ENCODE peak calls at places on chromosomes 7 and 10, in seven cellular contexts. C is MM.1S, M is thoracic aorta, F is A549, Z is endothelial cell of umbilical vein, V is left ventricle myocardium inferior, E is kidney epithelial cell. D is an unnamed sample.
A peak's percentile ranks its signal among the peaks of the same experiment; 100 is the strongest.

GRCh38 chr7:41189866-41190265 is 513.0 kb downstream of the INHBA start:
- DNase-seq in C (no peak), F (peak; percentile 46), M (no peak), Z (peak; percentile 97), E (peak; percentile 94), V (no peak), D (peak; percentile 58)

GRCh38 chr7:25611196-25611595 is 382.9 kb upstream of the NPVF start:
- DNase-seq in E (no peak), V (no peak), M (no peak), C (no peak), Z (no peak), F (no peak), D (no peak)

GRCh38 chr7:25940086-25940906 is 211.7 kb upstream of the NFE2L3 start:
- DNase-seq in C (no peak), Z (no peak), M (no peak), E (no peak), F (no peak), V (no peak), D (no peak)

GRCh38 chr7:149125189-149125863 is 798 bp downstream of the ZNF425 start:
- DNase-seq in C (peak; percentile 26), E (no peak), F (no peak), V (no peak), Z (no peak), M (no peak), D (no peak)

GRCh38 chr7:45197461-45197860 is 39.9 kb downstream of the RAMP3 start:
- DNase-seq in Z (no peak), C (no peak), E (no peak), F (no peak), M (no peak), V (no peak), D (no peak)

GRCh38 chr7:107201795-107202450 is 33.1 kb downstream of the HBP1 start:
- DNase-seq in E (no peak), F (peak; percentile 51), Z (peak; percentile 42), M (no peak), V (peak; percentile 60), C (peak; percentile 60), D (no peak)

GRCh38 chr7:63047061-63047460 is 951.6 kb upstream of the ZNF722 start:
- DNase-seq in Z (no peak), E (no peak), M (no peak), V (no peak), F (no peak), C (no peak), D (no peak)

GRCh38 chr7:18754766-18755165 is 259.2 kb downstream of the HDAC9 start:
- DNase-seq in E (no peak), C (no peak), V (no peak), Z (peak; percentile 6), F (no peak), M (no peak), D (no peak)

GRCh38 chr10:103626178-103626577 is 132.7 kb downstream of the NEURL1 start:
- DNase-seq in E (no peak), F (no peak), C (no peak), M (peak; percentile 21), V (no peak), Z (no peak), D (no peak)

GRCh38 chr10:60914676-60915075 is 29.3 kb downstream of the RHOBTB1 start:
- DNase-seq in M (no peak), F (no peak), E (no peak), V (no peak), Z (peak; percentile 39), C (no peak), D (peak; percentile 98)

GRCh38 chr7:98802088-98802780 is 67.6 kb downstream of the TMEM130 start:
- DNase-seq in M (peak; percentile 85), E (peak; percentile 35), V (peak; percentile 19), C (peak; percentile 54), Z (no peak), F (peak; percentile 49), D (no peak)

GRCh38 chr7:1899201-1899600 is 229.1 kb downstream of the ELFN1 start:
- DNase-seq in C (no peak), M (no peak), E (no peak), V (no peak), Z (no peak), F (no peak), D (no peak)

GRCh38 chr7:67502929-67503328 is 506.3 kb downstream of the TYW1 start:
- DNase-seq in C (no peak), V (no peak), F (no peak), Z (no peak), E (no peak), M (no peak), D (no peak)

GRCh38 chr7:74320645-74321178 is 31.5 kb downstream of the CLIP2 start:
- DNase-seq in Z (no peak), C (no peak), V (no peak), E (no peak), M (no peak), F (no peak), D (no peak)

GRCh38 chr10:123995461-123996131 is 97.8 kb downstream of the CHST15 start:
- DNase-seq in M (no peak), F (peak; percentile 79), C (peak; percentile 77), Z (peak; percentile 31), V (peak; percentile 31), E (peak; percentile 66), D (peak; percentile 80)

GRCh38 chr10:120580651-120581259 is 123.7 kb downstream of the PLPP4 start:
- DNase-seq in Z (peak; percentile 26), C (no peak), V (no peak), M (no peak), F (peak; percentile 3), E (peak; percentile 26), D (no peak)

GRCh38 chr7:130224210-130224609 is 16.6 kb downstream of the SSMEM1 start:
- DNase-seq in Z (no peak), M (no peak), E (no peak), V (no peak), F (no peak), C (no peak), D (no peak)

GRCh38 chr7:129225931-129226572 is 1.2 kb downstream of the AHCYL2 start:
- DNase-seq in M (no peak), Z (no peak), C (no peak), E (no peak), V (no peak), F (no peak), D (no peak)

GRCh38 chr7:98291717-98292116 is 10.2 kb downstream of the BRI3 start:
- DNase-seq in Z (no peak), C (no peak), V (no peak), M (no peak), E (no peak), F (no peak), D (no peak)

GRCh38 chr7:158564648-158565005 is 23.0 kb downstream of the PTPRN2 start:
- DNase-seq in C (no peak), E (no peak), V (no peak), M (no peak), Z (no peak), F (no peak), D (no peak)

GRCh38 chr10:56633876-56634452 is 272.9 kb upstream of the ZWINT start:
- DNase-seq in M (no peak), E (no peak), F (no peak), V (no peak), Z (no peak), C (peak; percentile 80), D (no peak)

GRCh38 chr10:117741524-117741923 is 199.0 kb downstream of the EMX2 start:
- DNase-seq in F (no peak), V (no peak), M (no peak), C (no peak), Z (no peak), E (no peak), D (no peak)
- TF ChIP-seq CTCF in F (no peak), V (no peak), M (no peak), C (peak; percentile 17), Z (no peak), E (peak; percentile 34), D (peak; percentile 20)

DNA sequence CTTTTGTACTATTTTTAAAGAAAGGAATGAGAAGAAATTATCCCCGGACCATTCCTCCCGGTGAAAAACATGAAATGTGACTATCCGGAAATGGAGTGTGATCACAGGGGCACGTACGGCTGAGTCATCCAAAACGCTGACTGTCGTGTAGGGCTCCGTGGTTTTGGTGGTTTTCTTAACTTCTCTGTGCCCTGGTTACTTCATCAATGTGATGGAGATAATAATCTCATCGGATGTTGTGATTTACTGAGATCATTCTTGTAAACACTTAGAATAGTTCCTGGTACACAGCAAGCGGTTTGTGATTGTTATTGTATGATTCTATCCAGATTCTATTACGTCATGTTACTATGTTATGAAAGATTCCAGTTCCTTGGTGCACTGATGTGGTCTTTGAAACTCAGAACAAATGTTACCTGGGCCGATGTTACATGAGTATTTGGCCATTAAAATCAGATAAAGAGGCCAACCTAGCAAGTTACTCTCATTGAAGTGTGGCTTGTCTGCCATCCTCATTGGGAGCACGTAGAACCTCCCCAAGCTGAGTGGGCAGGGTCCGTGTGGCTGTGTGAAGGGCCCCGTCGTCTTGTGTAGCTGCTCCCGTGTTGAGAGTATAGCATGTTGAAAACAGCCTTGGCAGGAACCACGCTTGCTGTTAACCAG is 99.5 kb downstream of the CAMK1D start:
- DNase-seq in V (no peak), Z (peak; percentile 9), E (peak; percentile 61), M (no peak), F (peak; percentile 75), C (peak; percentile 73), D (peak; percentile 76)
- TF ChIP-seq CTCF in V (no peak), Z (no peak), E (no peak), M (no peak), F (no peak), C (no peak), D (no peak)

DNA sequence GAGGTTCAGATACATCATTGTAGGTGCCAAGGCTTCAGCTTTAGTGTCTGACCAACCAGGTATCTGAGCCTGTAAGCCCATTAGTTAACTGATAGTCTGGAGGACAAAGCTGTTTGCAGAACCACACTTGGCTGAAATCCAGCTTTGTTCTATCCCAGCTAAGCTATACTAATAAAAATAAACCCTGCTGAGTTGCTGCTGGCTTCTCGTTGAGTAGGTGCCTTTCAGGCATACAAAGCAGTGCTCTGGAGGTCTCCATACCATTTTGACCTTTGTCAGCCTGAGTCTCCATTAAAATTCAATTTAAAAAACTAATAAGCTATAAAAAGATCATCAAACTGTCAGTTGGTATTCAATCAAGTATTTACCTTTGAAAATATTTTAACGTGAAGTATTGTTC is 22.0 kb downstream of the CDCA7L start:
- DNase-seq in M (no peak), E (no peak), V (no peak), C (no peak), Z (peak; percentile 87), F (no peak), D (no peak)
- TF ChIP-seq CTCF in M (no peak), E (no peak), V (no peak), C (no peak), Z (no peak), F (no peak), D (no peak)

GRCh38 chr7:104548861-104549260 is 220.5 kb downstream of the LHFPL3 start:
- DNase-seq in M (no peak), F (no peak), C (no peak), Z (no peak), V (no peak), E (no peak), D (no peak)
- TF ChIP-seq CTCF in M (no peak), F (no peak), C (no peak), Z (no peak), V (no peak), E (no peak), D (no peak)

D was measured in BJ.